ENCODE peak calls at places on chromosomes 3 and 15, in eight cellular contexts. H is PC-3, C is IMR-90, Y is endothelial cell of umbilical vein, X is A549, O is neural progenitor cell, Q is H9, A is H1. U is an unnamed sample. For H3K9me3, the result is how much of the 10 kb centered on the place peaks cover.

GRCh38 chr15:82805994-82806406 is at the start of gene FSD2:
- DNase-seq in H (no peak), C (no peak), Y (no peak), X (no peak), O (no peak), Q (no peak), A (no peak), U (no peak)

GRCh38 chr3:25782938-25783660 is at the start of gene NGLY1:
- DNase-seq in H (peak), C (peak), Y (peak), X (peak), O (peak), Q (peak), A (no peak), U (no peak)

GRCh38 chr3:50121416-50122032 is 32.8 kb downstream of the RBM5 start:
- DNase-seq in H (peak), C (peak), Y (peak), X (peak), O (peak), Q (peak), A (peak), U (peak)

GRCh38 chr3:140910860-140911259 is 30.8 kb upstream of the SLC25A36 start:
- DNase-seq in H (peak), C (peak), Y (peak), X (peak), O (peak), Q (peak), A (peak), U (no peak)

GRCh38 chr3:17942856-17943255 is 200.4 kb upstream of the TBC1D5 start:
- DNase-seq in H (peak), C (no peak), Y (no peak), X (no peak), O (no peak), Q (no peak), A (no peak), U (no peak)

GRCh38 chr3:110420158-110420641 is 651.4 kb upstream of the NECTIN3 start:
- DNase-seq in H (peak), C (peak), Y (peak), X (peak), O (no peak), Q (no peak), A (no peak), U (no peak)

GRCh38 chr3:69696365-69696764 is 42.9 kb upstream of the MITF start:
- DNase-seq in H (no peak), C (no peak), Y (no peak), X (no peak), O (no peak), Q (no peak), A (no peak), U (no peak)

GRCh38 chr3:9508781-9509180 is 44.8 kb downstream of the LHFPL4 start:
- DNase-seq in H (no peak), C (no peak), Y (no peak), X (no peak), O (peak), Q (peak), A (no peak), U (no peak)

GRCh38 chr3:169886671-169887070 is 16.9 kb upstream of the LRRC31 start:
- DNase-seq in H (no peak), C (peak), Y (no peak), X (no peak), O (no peak), Q (no peak), A (no peak), U (no peak)

GRCh38 chr3:156633335-156633734 is 41.1 kb upstream of the TIPARP start:
- DNase-seq in H (no peak), C (peak), Y (no peak), X (no peak), O (no peak), Q (no peak), A (no peak), U (no peak)

GRCh38 chr3:46986055-46986730 is 6.7 kb downstream of the NBEAL2 start:
- DNase-seq in H (no peak), C (no peak), Y (no peak), X (no peak), O (no peak), Q (no peak), A (no peak), U (no peak)
- H3K4me2 ChIP-seq in H (no peak), C (no peak), Y (no peak), X (no peak), O (no peak), Q (no peak), A (no peak), U (peak)

GRCh38 chr3:153291052-153291689 is 129.1 kb downstream of the RAP2B start:
- DNase-seq in H (peak), C (no peak), Y (peak), X (peak), O (peak), Q (no peak), A (peak), U (no peak)
- TF ChIP-seq CTCF in H (peak), C (peak), Y (peak), X (peak), O (peak), Q (peak), A (peak), U (peak)

DNA sequence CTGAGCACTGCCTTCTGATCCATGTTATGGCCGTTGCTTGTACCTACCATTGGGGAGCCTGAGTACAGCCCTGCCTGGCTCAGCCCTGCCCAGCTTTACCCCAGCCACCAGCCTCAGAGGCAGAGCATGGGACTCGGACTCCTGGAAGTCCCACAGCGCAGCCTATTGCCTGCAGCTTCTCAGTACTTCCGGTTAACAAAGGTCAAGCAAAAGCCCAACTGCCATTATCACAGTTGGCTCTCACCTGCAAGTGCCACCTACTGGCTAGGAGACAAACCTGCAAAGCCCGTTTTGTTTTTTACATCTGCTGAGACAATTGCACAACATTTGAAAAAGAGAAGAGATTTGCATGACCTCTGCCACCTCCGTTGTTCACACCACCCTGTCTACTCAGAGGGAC is 1081.7 kb downstream of the NAALADL2 start:
- DNase-seq in H (peak), C (no peak), Y (no peak), X (peak), O (peak), Q (peak), A (peak), U (no peak)
- H3K9me3 ChIP-seq in H (under half), C (under half), Y (under half), X (under half), O (under half), Q (under half), A (under half), U (under half)

DNA sequence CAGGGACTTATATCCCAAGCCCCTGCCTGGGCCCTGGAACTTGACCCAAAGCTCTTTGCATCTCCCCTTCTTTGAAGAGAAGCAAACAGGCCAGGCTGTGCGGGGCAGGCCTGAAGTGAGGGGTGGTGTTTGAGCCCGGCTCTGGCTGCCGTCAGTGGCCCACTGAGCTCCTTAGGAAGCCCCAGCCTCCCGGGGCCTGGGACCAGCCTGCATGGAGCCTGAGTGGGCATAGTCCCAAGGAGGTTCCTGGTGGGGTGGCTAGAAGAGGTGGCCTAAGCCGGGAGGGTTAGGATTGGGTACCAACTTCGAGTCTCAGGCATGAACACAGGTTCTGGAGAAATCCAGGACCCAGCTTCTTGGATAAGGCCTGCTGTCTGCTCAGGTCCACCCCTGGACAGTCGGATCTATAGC is 6.4 kb downstream of the TMIE start:
- DNase-seq in H (no peak), C (no peak), Y (no peak), X (no peak), O (no peak), Q (no peak), A (no peak), U (no peak)
- H3K4me2 ChIP-seq in H (no peak), C (no peak), Y (no peak), X (no peak), O (no peak), Q (no peak), A (no peak), U (no peak)